ENCODE peak calls at places on chromosome 19, in eight cellular contexts. K is CD4-positive, alpha-beta T cell; N is IMR-90; A is stomach; L is right atrium auricular region; R is Peyer's patch; O is uterus; G is thoracic aorta. I is an unnamed sample.

GRCh38 chr19:3055741-3056453 is 6.4 kb downstream of the TLE5 start:
- DNase-seq in K (no peak), N (no peak), A (peak), L (no peak), R (peak), O (peak), G (no peak), I (no peak)

GRCh38 chr19:29771708-29772415 is 39.9 kb upstream of the CCNE1 start:
- DNase-seq in K (no peak), N (peak), A (peak), L (no peak), R (peak), O (no peak), G (no peak), I (no peak)

GRCh38 chr19:45601115-45601514 is 897 bp downstream of the GPR4 start:
- DNase-seq in K (no peak), N (no peak), A (no peak), L (no peak), R (no peak), O (no peak), G (no peak), I (no peak)

GRCh38 chr19:584240-585001 is 5.3 kb upstream of the HCN2 start:
- DNase-seq in K (peak), N (peak), A (peak), L (no peak), R (peak), O (peak), G (no peak), I (no peak)

GRCh38 chr19:13920940-13921744 is 15.1 kb downstream of the CC2D1A start:
- DNase-seq in K (no peak), N (peak), A (no peak), L (no peak), R (no peak), O (no peak), G (no peak), I (no peak)

GRCh38 chr19:13234518-13234917 is 84.3 kb downstream of the IER2 start:
- DNase-seq in K (peak), N (no peak), A (peak), L (no peak), R (peak), O (peak), G (no peak), I (no peak)

GRCh38 chr19:35719402-35720162 is 1.8 kb downstream of the KMT2B start:
- DNase-seq in K (no peak), N (no peak), A (no peak), L (no peak), R (no peak), O (no peak), G (no peak), I (no peak)

GRCh38 chr19:33938821-33939220 is 142.2 kb downstream of the KCTD15 start:
- DNase-seq in K (no peak), N (no peak), A (peak), L (no peak), R (no peak), O (no peak), G (no peak), I (no peak)

GRCh38 chr19:45528149-45528743 is 21.0 kb downstream of the VASP start:
- DNase-seq in K (no peak), N (peak), A (no peak), L (no peak), R (no peak), O (no peak), G (no peak), I (no peak)

GRCh38 chr19:47419037-47419783 is at the start of gene MEIS3:
- DNase-seq in K (no peak), N (no peak), A (no peak), L (no peak), R (no peak), O (peak), G (no peak), I (no peak)

GRCh38 chr19:14004619-14005380 is 1.3 kb downstream of the RFX1 start:
- DNase-seq in K (no peak), N (no peak), A (peak), L (peak), R (peak), O (no peak), G (no peak), I (peak)

GRCh38 chr19:32921624-32922023 is 50.1 kb downstream of the CEP89 start:
- DNase-seq in K (no peak), N (no peak), A (no peak), L (no peak), R (no peak), O (no peak), G (no peak), I (no peak)

GRCh38 chr19:28874742-28875141 is 338.2 kb downstream of the UQCRFS1 start:
- DNase-seq in K (no peak), N (no peak), A (no peak), L (no peak), R (no peak), O (no peak), G (no peak), I (no peak)

GRCh38 chr19:12937243-12938053 is 961 bp upstream of the CALR start:
- DNase-seq in K (no peak), N (no peak), A (peak), L (no peak), R (no peak), O (no peak), G (no peak), I (peak)

GRCh38 chr19:33689138-33689746 is 67.5 kb downstream of the CHST8 start:
- DNase-seq in K (no peak), N (no peak), A (no peak), L (no peak), R (peak), O (peak), G (no peak), I (no peak)

GRCh38 chr19:33125929-33126388 is 6.0 kb upstream of the WDR88 start:
- DNase-seq in K (peak), N (peak), A (peak), L (peak), R (no peak), O (peak), G (no peak), I (peak)

GRCh38 chr19:16581971-16582343 is 9.7 kb upstream of the SLC35E1 start:
- DNase-seq in K (no peak), N (peak), A (no peak), L (no peak), R (no peak), O (peak), G (no peak), I (no peak)

GRCh38 chr19:41325947-41326706 is 16.2 kb downstream of the CCDC97 start:
- DNase-seq in K (no peak), N (peak), A (no peak), L (no peak), R (no peak), O (no peak), G (no peak), I (no peak)

GRCh38 chr19:16295071-16295470 is 29.6 kb upstream of the KLF2 start:
- DNase-seq in K (no peak), N (no peak), A (no peak), L (no peak), R (no peak), O (peak), G (no peak), I (no peak)

GRCh38 chr19:2848625-2849024 is 7.3 kb downstream of the ZNF555 start:
- DNase-seq in K (no peak), N (peak), A (no peak), L (no peak), R (no peak), O (no peak), G (no peak), I (no peak)

GRCh38 chr19:56114051-56114694 is 6.9 kb downstream of the ZNF787 start:
- DNase-seq in K (no peak), N (no peak), A (no peak), L (no peak), R (no peak), O (no peak), G (no peak), I (no peak)

GRCh38 chr19:34382471-34382870 is 17.5 kb downstream of the GPI start:
- DNase-seq in K (no peak), N (no peak), A (no peak), L (no peak), R (no peak), O (no peak), G (no peak), I (no peak)

GRCh38 chr19:16075430-16076153 is 703 bp upstream of the TPM4 start:
- DNase-seq in K (no peak), N (no peak), A (no peak), L (no peak), R (peak), O (no peak), G (no peak), I (peak)

GRCh38 chr19:1845642-1846041 is 2.6 kb downstream of the REXO1 start:
- DNase-seq in K (no peak), N (no peak), A (no peak), L (no peak), R (no peak), O (no peak), G (no peak), I (no peak)

GRCh38 chr19:54158812-54159351 is 639 bp downstream of the LENG1 start:
- DNase-seq in K (no peak), N (peak), A (no peak), L (no peak), R (no peak), O (no peak), G (no peak), I (no peak)

GRCh38 chr19:50537769-50538230 is 24.1 kb upstream of the ASPDH start:
- DNase-seq in K (peak), N (peak), A (peak), L (peak), R (peak), O (no peak), G (no peak), I (no peak)
- H3K27ac ChIP-seq in K (no peak), N (no peak), A (no peak), L (no peak), R (no peak), O (no peak), G (no peak), I (no peak)

GRCh38 chr19:8988204-8988603 is 22.0 kb downstream of the MUC16 start:
- DNase-seq in K (no peak), N (no peak), A (no peak), L (no peak), R (no peak), O (no peak), G (no peak), I (no peak)
- TF ChIP-seq CTCF in K (no peak), N (no peak), A (no peak), L (no peak), R (no peak), O (no peak), G (no peak), I (no peak)

GRCh38 chr19:10289167-10289835 is 451 bp upstream of the ICAM5 start:
- DNase-seq in K (no peak), N (peak), A (peak), L (no peak), R (no peak), O (no peak), G (no peak), I (no peak)
- H3K27ac ChIP-seq in K (no peak), N (peak), A (no peak), L (no peak), R (no peak), O (no peak), G (no peak), I (no peak)

DNA sequence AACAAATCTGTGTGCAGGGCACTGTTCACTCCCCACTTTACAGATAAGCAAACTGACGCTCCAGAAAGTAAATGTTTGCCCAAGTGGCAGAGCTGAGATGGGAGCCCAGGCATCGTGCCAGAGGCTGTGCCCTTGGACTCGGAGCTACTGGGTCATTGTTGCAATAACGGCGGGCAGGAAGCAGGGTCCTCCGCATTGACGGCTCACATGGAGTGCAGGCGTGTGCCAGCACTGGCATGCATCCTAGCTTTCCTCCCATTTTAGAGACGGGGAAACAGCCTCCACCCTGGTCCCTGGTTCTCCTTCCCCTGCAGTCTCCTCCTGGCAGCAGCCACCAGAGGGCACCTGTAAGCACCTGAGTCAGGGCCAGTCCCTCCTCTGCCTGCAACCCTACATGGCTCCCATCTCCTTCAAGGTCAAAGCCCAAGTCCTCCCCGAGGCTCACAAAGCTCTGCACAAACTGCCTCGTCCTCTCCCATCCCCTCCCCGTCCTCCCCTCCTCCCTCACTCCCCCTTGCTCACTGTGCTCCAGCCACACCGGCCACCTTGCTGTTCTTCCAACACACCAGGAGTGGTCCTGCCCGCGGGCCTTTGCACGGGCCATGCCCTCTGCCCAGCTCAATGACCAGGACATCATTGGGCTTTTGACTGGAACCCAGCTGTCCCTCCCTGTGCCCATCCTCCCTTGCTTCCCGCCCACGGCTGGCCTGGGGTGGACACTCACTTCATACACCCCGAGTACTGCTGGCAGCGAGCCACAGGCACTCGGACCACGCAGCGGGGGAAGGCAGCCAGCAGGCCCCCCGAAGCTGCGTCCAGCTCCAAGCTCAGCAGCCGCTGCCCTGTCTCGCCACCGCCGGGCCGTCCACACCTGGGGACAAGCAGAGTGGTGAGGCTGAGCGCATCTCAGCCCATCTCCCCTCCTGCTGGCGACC is 7.7 kb upstream of the LRG1 start:
- DNase-seq in K (no peak), N (no peak), A (peak), L (no peak), R (no peak), O (no peak), G (no peak), I (no peak)
- TF ChIP-seq CTCF in K (no peak), N (peak), A (no peak), L (no peak), R (no peak), O (no peak), G (no peak), I (no peak)

DNA sequence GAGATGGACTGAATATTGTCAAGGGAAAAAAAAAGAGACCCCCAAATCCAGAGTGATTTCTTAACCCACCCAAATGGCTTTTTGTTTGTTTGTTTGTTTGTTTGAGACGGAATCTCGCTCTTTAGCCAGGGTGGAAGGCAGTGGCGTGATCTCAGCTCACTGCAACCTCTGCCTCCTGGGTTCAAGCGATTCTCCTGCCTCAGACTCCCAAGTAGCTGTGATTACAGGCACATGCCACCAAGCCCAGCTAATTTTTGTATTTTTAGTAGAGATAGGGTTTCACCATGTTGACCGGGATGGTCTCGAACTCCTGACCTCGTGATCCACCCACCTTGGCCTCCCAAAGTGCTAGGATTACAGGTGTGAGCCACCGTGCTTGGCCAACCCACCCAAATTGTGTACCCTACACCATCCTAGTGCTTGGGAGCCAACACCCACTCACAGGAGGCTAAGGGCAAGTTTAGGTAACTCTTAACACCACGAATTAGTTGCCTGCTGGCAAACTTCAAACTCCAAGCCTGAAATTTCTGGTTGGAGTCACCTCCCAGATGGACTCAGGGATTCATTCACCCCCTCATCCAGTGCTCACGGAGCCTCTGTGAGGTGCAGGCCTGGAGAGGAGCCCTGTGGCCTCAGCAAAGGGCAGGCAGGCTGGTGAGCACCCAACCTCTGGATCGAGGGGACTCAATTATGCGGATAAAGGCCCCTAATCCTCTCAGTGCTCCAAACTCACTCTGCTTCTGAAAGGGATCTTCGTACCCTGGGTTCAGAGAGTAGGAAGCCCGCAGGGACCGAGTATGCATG is 37.6 kb downstream of the ACTN4 start:
- DNase-seq in K (no peak), N (no peak), A (no peak), L (no peak), R (no peak), O (no peak), G (no peak), I (no peak)
- H3K27ac ChIP-seq in K (no peak), N (peak), A (peak), L (peak), R (peak), O (peak), G (peak), I (peak)

GRCh38 chr19:19204181-19204580 is 967 bp upstream of the NR2C2AP start:
- DNase-seq in K (no peak), N (no peak), A (no peak), L (no peak), R (no peak), O (no peak), G (no peak), I (no peak)
- TF ChIP-seq CTCF in K (no peak), N (no peak), A (no peak), L (no peak), R (no peak), O (no peak), G (no peak), I (no peak)

DNA sequence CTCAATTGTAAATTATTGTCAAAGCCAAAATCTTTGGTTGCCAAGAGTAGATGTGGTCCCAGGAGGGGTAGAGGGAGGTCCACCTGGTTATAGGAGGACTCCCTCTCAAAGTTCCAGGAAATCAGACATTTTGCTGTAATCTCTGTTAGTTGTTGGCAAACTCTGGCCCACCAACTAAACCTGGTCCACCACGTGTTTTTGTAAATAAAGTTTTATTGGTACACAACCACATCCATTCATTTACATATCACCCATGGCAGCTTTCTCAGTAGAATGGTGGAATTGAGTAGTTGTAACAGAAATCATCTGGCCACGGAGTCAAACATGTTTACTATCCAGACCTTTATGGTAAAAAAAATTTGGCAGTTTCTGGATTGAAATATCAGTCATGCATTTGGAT is 70.6 kb downstream of the ZNF557 start:
- DNase-seq in K (no peak), N (no peak), A (no peak), L (no peak), R (no peak), O (no peak), G (no peak), I (peak)
- H3K27ac ChIP-seq in K (no peak), N (no peak), A (no peak), L (no peak), R (no peak), O (no peak), G (no peak), I (no peak)

DNA sequence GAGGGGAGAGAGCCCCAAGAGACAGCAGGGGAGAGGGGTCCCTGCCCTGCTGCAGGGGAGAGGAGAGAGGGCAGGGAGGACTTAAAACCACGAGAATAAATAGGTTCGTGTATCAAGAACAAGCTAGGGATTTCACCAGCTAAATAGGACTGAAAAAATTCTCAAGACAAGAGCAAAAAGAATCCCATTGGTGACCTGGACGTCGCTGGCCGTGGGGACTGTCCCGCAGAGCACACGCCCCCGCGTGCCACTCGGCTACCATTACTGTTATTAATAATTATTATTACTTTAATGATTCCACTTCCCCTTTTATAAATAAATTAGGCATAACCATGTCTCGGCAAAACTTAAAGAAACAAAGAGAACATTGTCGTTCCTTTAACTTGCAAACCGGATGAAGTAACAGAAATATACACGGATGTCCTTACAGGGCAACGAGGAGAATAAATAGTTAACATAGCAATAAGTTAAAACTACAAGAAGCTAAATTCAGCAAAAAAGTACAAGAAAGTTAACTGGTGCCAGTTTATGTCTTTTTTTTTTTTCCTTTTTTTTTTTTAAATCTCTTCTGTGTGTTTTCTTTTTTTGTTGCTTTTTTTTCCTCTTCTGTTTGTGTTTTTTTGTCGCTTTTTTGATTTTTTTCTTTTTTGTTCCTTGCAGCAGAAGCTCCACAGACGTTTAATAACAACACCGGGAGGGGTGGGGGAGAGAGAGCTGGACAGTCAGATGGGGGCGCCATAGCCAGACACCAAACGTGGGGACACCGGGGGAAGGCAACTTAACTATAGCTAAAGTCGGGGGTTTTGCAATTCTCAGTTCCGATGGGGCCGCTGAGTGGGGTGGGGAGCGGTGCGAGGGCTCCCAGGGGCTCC is 16.7 kb downstream of the PRKCSH start:
- DNase-seq in K (no peak), N (no peak), A (no peak), L (no peak), R (no peak), O (no peak), G (no peak), I (no peak)
- TF ChIP-seq CTCF in K (no peak), N (peak), A (no peak), L (no peak), R (no peak), O (no peak), G (no peak), I (no peak)